ENCODE peak calls at places on chromosomes 12 and 14, in eight cellular contexts. O, T, P, V, X, L, B and W are unnamed samples.

GRCh38 chr14:54501423-54501822 is 8.3 kb upstream of the CGRRF1 start:
- DNase-seq in O (no peak), T (no peak), P (no peak), V (no peak), X (no peak), L (no peak), B (no peak), W (no peak)

GRCh38 chr12:6465467-6466183 is 4.9 kb downstream of the VAMP1 start:
- DNase-seq in O (no peak), T (peak), P (no peak), V (peak), X (no peak), L (peak), B (no peak), W (peak)

GRCh38 chr14:104786091-104786586 is 9.4 kb downstream of the AKT1 start:
- DNase-seq in O (no peak), T (no peak), P (peak), V (no peak), X (no peak), L (no peak), B (no peak), W (no peak)

GRCh38 chr14:70785556-70785955 is 23.8 kb downstream of the MAP3K9 start:
- DNase-seq in O (no peak), T (peak), P (no peak), V (no peak), X (no peak), L (no peak), B (no peak), W (no peak)

GRCh38 chr12:32897688-32898573 is 1.4 kb upstream of the PKP2 start:
- DNase-seq in O (no peak), T (no peak), P (no peak), V (no peak), X (no peak), L (no peak), B (no peak), W (no peak)

GRCh38 chr14:64812412-64812811 is 67.3 kb downstream of the SPTB start:
- DNase-seq in O (no peak), T (peak), P (peak), V (peak), X (no peak), L (no peak), B (no peak), W (no peak)

GRCh38 chr14:105840266-105841021 is 314.1 kb downstream of the TMEM121 start:
- DNase-seq in O (no peak), T (no peak), P (peak), V (no peak), X (no peak), L (no peak), B (no peak), W (no peak)

GRCh38 chr12:64826234-64826633 is 1.8 kb downstream of the TBC1D30 start:
- DNase-seq in O (peak), T (no peak), P (peak), V (peak), X (peak), L (peak), B (no peak), W (no peak)

GRCh38 chr12:75960086-75960910 is 71.3 kb downstream of the PHLDA1 start:
- DNase-seq in O (no peak), T (no peak), P (peak), V (no peak), X (no peak), L (no peak), B (no peak), W (no peak)

GRCh38 chr12:101299931-101300330 is 20.0 kb downstream of the UTP20 start:
- DNase-seq in O (no peak), T (no peak), P (no peak), V (no peak), X (no peak), L (peak), B (no peak), W (no peak)

GRCh38 chr14:101585211-101585610 is 23.9 kb downstream of the DIO3 start:
- DNase-seq in O (no peak), T (no peak), P (no peak), V (no peak), X (no peak), L (no peak), B (no peak), W (no peak)

GRCh38 chr14:66965831-66966230 is 223.4 kb upstream of the GARIN2 start:
- DNase-seq in O (no peak), T (peak), P (no peak), V (no peak), X (no peak), L (no peak), B (no peak), W (no peak)

GRCh38 chr14:21476526-21476924 is 234 bp downstream of the RAB2B start:
- DNase-seq in O (no peak), T (peak), P (peak), V (peak), X (peak), L (peak), B (peak), W (no peak)

GRCh38 chr14:104113631-104114420 is 24.6 kb upstream of the KIF26A start:
- DNase-seq in O (no peak), T (no peak), P (no peak), V (peak), X (no peak), L (no peak), B (no peak), W (no peak)

GRCh38 chr12:132222096-132222807 is 78.0 kb downstream of the NOC4L start:
- DNase-seq in O (no peak), T (peak), P (no peak), V (no peak), X (no peak), L (no peak), B (no peak), W (peak)

GRCh38 chr14:32428149-32428548 is 99.1 kb downstream of the AKAP6 start:
- DNase-seq in O (no peak), T (no peak), P (no peak), V (no peak), X (no peak), L (no peak), B (no peak), W (no peak)

GRCh38 chr14:92645841-92646478 is 102.5 kb downstream of the LGMN start:
- DNase-seq in O (no peak), T (no peak), P (peak), V (no peak), X (no peak), L (no peak), B (no peak), W (no peak)

GRCh38 chr14:104797112-104798044 is 1.8 kb upstream of the AKT1 start:
- DNase-seq in O (no peak), T (no peak), P (no peak), V (no peak), X (no peak), L (no peak), B (no peak), W (no peak)

GRCh38 chr12:14845350-14845750 is 2.0 kb upstream of the ART4 start:
- DNase-seq in O (peak), T (peak), P (no peak), V (peak), X (peak), L (no peak), B (no peak), W (peak)

GRCh38 chr12:11756022-11756421 is 106.5 kb downstream of the ETV6 start:
- DNase-seq in O (no peak), T (no peak), P (no peak), V (no peak), X (no peak), L (no peak), B (no peak), W (no peak)

GRCh38 chr12:108611884-108612415 is 14.1 kb upstream of the TMEM119 start:
- DNase-seq in O (no peak), T (peak), P (no peak), V (peak), X (peak), L (no peak), B (peak), W (no peak)

GRCh38 chr12:48717252-48717695 is 767 bp upstream of the CCNT1 start:
- DNase-seq in O (peak), T (no peak), P (no peak), V (no peak), X (no peak), L (no peak), B (no peak), W (no peak)

GRCh38 chr12:20212658-20213387 is 155.5 kb upstream of the PDE3A start:
- DNase-seq in O (no peak), T (peak), P (peak), V (no peak), X (no peak), L (peak), B (no peak), W (peak)

GRCh38 chr12:87960557-87960956 is 68.6 kb downstream of the C12orf50 start:
- DNase-seq in O (no peak), T (no peak), P (no peak), V (no peak), X (no peak), L (no peak), B (no peak), W (no peak)

GRCh38 chr12:107228076-107228475 is 134.7 kb upstream of the CRY1 start:
- DNase-seq in O (no peak), T (no peak), P (no peak), V (no peak), X (no peak), L (no peak), B (no peak), W (no peak)

GRCh38 chr12:130546494-130546893 is 169.6 kb downstream of the RIMBP2 start:
- DNase-seq in O (no peak), T (no peak), P (no peak), V (no peak), X (no peak), L (no peak), B (no peak), W (no peak)

GRCh38 chr12:30795660-30796507 is 41.1 kb upstream of the CAPRIN2 start:
- DNase-seq in O (peak), T (peak), P (peak), V (peak), X (peak), L (no peak), B (no peak), W (peak)

GRCh38 chr14:22593189-22593588 is 4.2 kb upstream of the DAD1 start:
- DNase-seq in O (no peak), T (no peak), P (no peak), V (no peak), X (no peak), L (no peak), B (no peak), W (no peak)

GRCh38 chr14:22471545-22472121 is 117.4 kb downstream of the DAD1 start:
- DNase-seq in O (no peak), T (peak), P (no peak), V (no peak), X (no peak), L (peak), B (no peak), W (no peak)